ENCODE peak calls at places on chromosomes 5 and 9, in six cellular contexts. One of them, this sample, is unnamed.
A peak's percentile ranks its signal among the peaks of the same experiment; 100 is the strongest.

GRCh38 chr5:58666598-58667595 is 84.0 kb downstream of the RAB3C start:
- DNase-seq in stomach: no peak
- DNase-seq in A549: no peak
- DNase-seq in ovary: peak; percentile 29
- DNase-seq in HepG2: no peak
- DNase-seq in transverse colon: no peak
- DNase-seq in this sample: no peak

GRCh38 chr5:127826011-127826410 is 122.8 kb downstream of the CCDC192 start:
- DNase-seq in stomach: no peak
- DNase-seq in ovary: no peak
- DNase-seq in HepG2: no peak
- DNase-seq in transverse colon: no peak
- DNase-seq in A549: no peak
- DNase-seq in this sample: no peak

GRCh38 chr5:171801-172331 is 19.4 kb upstream of the LRRC14B start:
- DNase-seq in ovary: peak; percentile 52
- DNase-seq in A549: no peak
- DNase-seq in transverse colon: no peak
- DNase-seq in HepG2: no peak
- DNase-seq in stomach: no peak
- DNase-seq in this sample: peak; percentile 61

GRCh38 chr5:161235569-161235968 is 311.0 kb downstream of the GABRB2 start:
- DNase-seq in stomach: no peak
- DNase-seq in ovary: no peak
- DNase-seq in transverse colon: no peak
- DNase-seq in A549: no peak
- DNase-seq in HepG2: no peak
- DNase-seq in this sample: no peak

GRCh38 chr9:4887556-4887955 is 94.8 kb downstream of the RCL1 start:
- DNase-seq in stomach: no peak
- DNase-seq in transverse colon: no peak
- DNase-seq in A549: no peak
- DNase-seq in HepG2: no peak
- DNase-seq in ovary: no peak
- DNase-seq in this sample: no peak

GRCh38 chr9:91094324-91095083 is 267.2 kb downstream of the AUH start:
- DNase-seq in transverse colon: no peak
- DNase-seq in HepG2: no peak
- DNase-seq in A549: no peak
- DNase-seq in ovary: no peak
- DNase-seq in stomach: no peak
- DNase-seq in this sample: no peak

GRCh38 chr9:129058965-129059795 is 21.7 kb upstream of the DOLPP1 start:
- DNase-seq in HepG2: peak; percentile 52
- DNase-seq in stomach: no peak
- DNase-seq in ovary: no peak
- DNase-seq in transverse colon: no peak
- DNase-seq in A549: no peak
- DNase-seq in this sample: no peak

GRCh38 chr9:109880276-109881169 is 100.5 kb downstream of the PALM2AKAP2 start:
- DNase-seq in HepG2: peak; percentile 7
- DNase-seq in transverse colon: no peak
- DNase-seq in stomach: no peak
- DNase-seq in ovary: no peak
- DNase-seq in A549: peak; percentile 66
- DNase-seq in this sample: no peak

GRCh38 chr5:7856855-7857254 is 5.9 kb upstream of the CFAP90 start:
- DNase-seq in ovary: no peak
- DNase-seq in stomach: no peak
- DNase-seq in A549: no peak
- DNase-seq in HepG2: peak; percentile 38
- DNase-seq in transverse colon: peak; percentile 10
- DNase-seq in this sample: no peak

GRCh38 chr5:94983861-94984535 is 300.9 kb downstream of the MCTP1 start:
- DNase-seq in A549: no peak
- DNase-seq in HepG2: no peak
- DNase-seq in ovary: no peak
- DNase-seq in stomach: no peak
- DNase-seq in transverse colon: no peak
- DNase-seq in this sample: no peak

GRCh38 chr5:166493627-166494026 is 1797.8 kb upstream of the WWC1 start:
- DNase-seq in A549: no peak
- DNase-seq in ovary: no peak
- DNase-seq in HepG2: no peak
- DNase-seq in stomach: no peak
- DNase-seq in transverse colon: no peak
- DNase-seq in this sample: no peak

GRCh38 chr9:91536211-91536691 is 112.6 kb upstream of the NFIL3 start:
- DNase-seq in HepG2: peak; percentile 41
- DNase-seq in ovary: no peak
- DNase-seq in stomach: no peak
- DNase-seq in transverse colon: peak; percentile 72
- DNase-seq in A549: peak; percentile 44
- DNase-seq in this sample: no peak

GRCh38 chr9:2771661-2772060 is 54.4 kb downstream of the KCNV2 start:
- DNase-seq in stomach: no peak
- DNase-seq in A549: no peak
- DNase-seq in transverse colon: no peak
- DNase-seq in HepG2: no peak
- DNase-seq in ovary: no peak
- DNase-seq in this sample: no peak

GRCh38 chr5:72499730-72500129 is 7.5 kb downstream of the ZNF366 start:
- DNase-seq in A549: no peak
- DNase-seq in stomach: no peak
- DNase-seq in HepG2: no peak
- DNase-seq in transverse colon: no peak
- DNase-seq in ovary: no peak
- DNase-seq in this sample: no peak

DNA sequence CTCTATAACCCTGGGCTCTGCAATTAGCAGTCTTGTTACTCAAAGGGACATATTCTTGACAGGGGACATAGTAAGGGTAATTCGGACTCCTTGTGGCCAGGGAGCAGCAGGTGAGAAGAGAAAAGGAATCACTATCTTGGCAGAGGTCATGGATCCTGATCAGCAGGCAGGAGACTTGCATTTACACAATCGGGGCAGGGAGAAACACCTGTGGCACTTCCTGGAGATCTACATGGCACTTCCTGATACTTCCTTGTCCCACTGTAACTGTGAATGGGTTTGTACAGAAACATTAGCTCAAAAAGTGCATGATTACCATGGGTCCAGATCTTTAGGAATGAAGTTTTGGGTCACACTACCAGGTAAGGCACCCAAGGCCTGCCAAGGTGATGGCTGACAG is 29.2 kb downstream of the DEPDC1B start:
- DNase-seq in transverse colon: no peak
- DNase-seq in ovary: no peak
- DNase-seq in stomach: no peak
- DNase-seq in A549: no peak
- DNase-seq in HepG2: no peak
- DNase-seq in this sample: no peak
- H3K27ac ChIP-seq in transverse colon: peak overlapping the region; percentile 70
- H3K27ac ChIP-seq in ovary: no peak overlapping the region
- H3K27ac ChIP-seq in stomach: no peak overlapping the region
- H3K27ac ChIP-seq in A549: no peak overlapping the region
- H3K27ac ChIP-seq in HepG2: peak overlapping the region; percentile 98
- H3K27ac ChIP-seq in this sample: no peak overlapping the region

DNA sequence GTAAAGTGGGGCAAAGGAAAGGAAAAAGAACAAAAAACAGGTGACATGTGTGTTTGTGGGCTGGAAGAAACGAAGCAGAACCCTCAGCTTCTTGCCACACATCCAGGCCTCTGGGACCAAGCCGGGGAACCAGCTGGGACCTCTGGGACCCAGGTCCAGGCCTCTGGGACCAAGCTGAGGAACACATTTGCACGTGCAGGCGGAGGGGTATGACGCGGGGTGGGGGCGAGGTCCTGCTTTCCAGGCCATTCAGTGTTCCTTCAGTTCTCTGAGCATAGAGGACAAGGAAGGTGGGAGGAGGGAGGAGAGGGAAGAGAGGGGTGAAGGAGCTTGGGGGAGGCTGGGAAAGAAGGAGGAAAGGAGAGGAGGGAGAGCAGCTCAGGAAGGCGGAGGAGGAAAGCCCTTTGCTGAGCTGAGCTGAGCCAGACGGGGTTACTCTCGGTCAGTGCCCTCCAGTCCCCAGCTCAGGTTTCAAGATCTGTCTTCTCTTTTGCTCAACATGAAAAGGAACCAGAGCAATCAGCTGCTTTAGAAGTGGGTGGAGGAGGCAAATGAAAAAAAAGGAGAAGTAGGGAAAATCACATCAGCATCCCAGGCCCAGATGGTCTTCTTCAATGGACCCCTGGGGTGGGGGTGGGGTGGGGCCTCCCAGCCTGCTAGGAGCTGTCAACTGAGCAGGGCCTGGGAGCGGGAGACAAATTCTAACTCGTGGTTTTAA is 59.1 kb downstream of the ABCA1 start:
- DNase-seq in transverse colon: peak; percentile 46
- DNase-seq in A549: peak; percentile 68
- DNase-seq in ovary: peak; percentile 77
- DNase-seq in HepG2: no peak
- DNase-seq in stomach: peak; percentile 38
- DNase-seq in this sample: peak; percentile 88
- TF ChIP-seq EP300 in transverse colon: no peak
- TF ChIP-seq EP300 in A549: no peak
- TF ChIP-seq EP300 in ovary: no peak
- TF ChIP-seq EP300 in HepG2: no peak
- TF ChIP-seq EP300 in stomach: no peak
- TF ChIP-seq EP300 in this sample: no peak

DNA sequence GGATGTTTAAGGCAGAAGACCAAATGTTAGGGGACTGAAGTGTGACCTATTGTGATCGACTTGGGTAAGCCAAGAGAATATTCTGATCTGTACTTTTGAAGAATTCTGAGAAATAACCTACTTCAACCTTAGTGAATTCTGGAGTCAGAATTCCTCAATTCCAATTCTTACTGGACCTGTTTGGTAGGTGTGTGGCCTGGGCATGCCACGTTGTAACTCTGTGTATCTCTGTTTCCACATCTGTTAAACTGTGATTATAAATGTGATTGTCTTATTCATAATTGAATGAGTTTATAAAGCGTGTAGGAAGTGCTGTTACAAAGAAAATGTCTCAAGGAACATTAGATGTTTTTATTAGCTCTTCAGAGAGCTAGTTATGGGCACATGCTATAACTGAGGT is 64.5 kb downstream of the TUSC1 start:
- DNase-seq in transverse colon: no peak
- DNase-seq in HepG2: no peak
- DNase-seq in stomach: no peak
- DNase-seq in A549: no peak
- DNase-seq in ovary: no peak
- DNase-seq in this sample: no peak
- H3K27ac ChIP-seq in transverse colon: no peak overlapping the region
- H3K27ac ChIP-seq in HepG2: no peak overlapping the region
- H3K27ac ChIP-seq in stomach: no peak overlapping the region
- H3K27ac ChIP-seq in A549: no peak overlapping the region
- H3K27ac ChIP-seq in ovary: no peak overlapping the region
- H3K27ac ChIP-seq in this sample: no peak overlapping the region

GRCh38 chr9:87712801-87713277 is 13.1 kb upstream of the CTSL start:
- DNase-seq in ovary: no peak
- DNase-seq in transverse colon: no peak
- DNase-seq in HepG2: no peak
- DNase-seq in stomach: no peak
- DNase-seq in A549: no peak
- DNase-seq in this sample: no peak

GRCh38 chr9:87714819-87715218 is 11.1 kb upstream of the CTSL start:
- DNase-seq in HepG2: peak; percentile 89
- DNase-seq in ovary: no peak
- DNase-seq in transverse colon: peak; percentile 28
- DNase-seq in stomach: peak; percentile 68
- DNase-seq in A549: peak; percentile 41
- DNase-seq in this sample: peak; percentile 87

GRCh38 chr9:87713990-87714335 is 12.0 kb upstream of the CTSL start:
- DNase-seq in transverse colon: no peak
- DNase-seq in A549: no peak
- DNase-seq in ovary: no peak
- DNase-seq in HepG2: no peak
- DNase-seq in stomach: no peak
- DNase-seq in this sample: no peak

GRCh38 chr9:87711857-87712800 is 13.8 kb upstream of the CTSL start:
- DNase-seq in transverse colon: no peak
- DNase-seq in A549: peak; percentile 24
- DNase-seq in HepG2: peak; percentile 27
- DNase-seq in ovary: no peak
- DNase-seq in stomach: no peak
- DNase-seq in this sample: no peak

DNA sequence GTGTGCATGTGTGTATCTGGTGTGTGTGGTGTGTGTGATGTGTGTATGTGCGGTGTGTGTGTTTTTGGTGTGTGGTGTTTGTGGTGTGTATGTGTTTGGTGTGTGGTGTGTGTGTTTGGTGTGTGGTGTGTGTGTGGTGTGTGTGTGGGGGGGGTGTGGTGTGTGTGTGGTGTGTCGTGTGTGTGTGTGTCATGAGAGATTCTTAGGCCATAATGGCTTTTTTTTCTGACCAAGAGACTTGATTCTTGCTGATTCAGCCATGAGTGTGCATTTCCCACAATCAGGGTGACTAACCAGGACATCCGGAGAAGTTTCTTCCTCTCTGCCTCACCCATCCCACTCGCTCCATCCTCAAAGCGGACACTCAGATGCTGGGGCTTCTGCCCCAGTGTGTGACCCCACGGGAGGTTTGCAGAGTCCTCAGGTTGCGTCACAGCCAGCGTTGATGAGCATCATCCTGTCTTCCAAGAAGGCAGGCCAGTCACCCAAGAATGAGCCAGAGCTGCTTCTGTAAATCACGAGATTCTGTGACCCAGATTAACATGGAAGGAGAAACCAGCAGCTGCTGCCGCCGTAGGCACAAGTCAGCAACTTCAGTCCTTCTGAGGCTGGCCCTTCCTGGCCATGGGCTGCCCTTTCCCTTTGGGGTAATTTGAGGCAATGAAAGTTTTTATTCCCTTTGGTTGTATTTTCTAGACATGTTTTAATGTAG is 12.5 kb upstream of the CTSL start:
- DNase-seq in A549: peak; percentile 89
- DNase-seq in HepG2: peak; percentile 62
- DNase-seq in ovary: peak; percentile 75
- DNase-seq in stomach: peak; percentile 56
- DNase-seq in transverse colon: peak; percentile 73
- DNase-seq in this sample: peak; percentile 98
- TF ChIP-seq EP300 in A549: peak; percentile 92
- TF ChIP-seq EP300 in HepG2: no peak
- TF ChIP-seq EP300 in ovary: peak; percentile 72
- TF ChIP-seq EP300 in stomach: no peak
- TF ChIP-seq EP300 in transverse colon: peak; percentile 57
- TF ChIP-seq EP300 in this sample: peak; percentile 70

GRCh38 chr9:133163559-133164208 is at the start of gene GBGT1:
- DNase-seq in ovary: peak; percentile 83
- DNase-seq in transverse colon: peak; percentile 72
- DNase-seq in A549: peak; percentile 35
- DNase-seq in stomach: peak; percentile 75
- DNase-seq in HepG2: no peak
- DNase-seq in this sample: peak; percentile 85
- H3K27ac ChIP-seq in ovary: peak within 1 kb of the TSS; percentile 26
- H3K27ac ChIP-seq in transverse colon: peak within 1 kb of the TSS; percentile 79
- H3K27ac ChIP-seq in A549: peak within 1 kb of the TSS; percentile 86
- H3K27ac ChIP-seq in stomach: peak within 1 kb of the TSS; percentile 86
- H3K27ac ChIP-seq in HepG2: no peak within 1 kb of the TSS
- H3K27ac ChIP-seq in this sample: peak within 1 kb of the TSS; percentile 59

This sample was measured in sigmoid colon.